ENCODE peak calls at places on chromosome 12, in five cellular contexts. One of them, this sample, is unnamed.

GRCh38 chr12:69936214-69936731 is 111.2 kb downstream of the MYRFL start:
- DNase-seq in iPS-NIHi11: peak
- DNase-seq in cardiac fibroblast: no peak
- DNase-seq in neural progenitor cell: no peak
- DNase-seq in NCI-H1105: no peak
- DNase-seq in this sample: no peak

GRCh38 chr12:236445-236844 is 22.5 kb upstream of the SLC6A12 start:
- DNase-seq in neural progenitor cell: no peak
- DNase-seq in NCI-H1105: no peak
- DNase-seq in cardiac fibroblast: no peak
- DNase-seq in iPS-NIHi11: no peak
- DNase-seq in this sample: no peak

GRCh38 chr12:31106101-31106803 is 32.6 kb downstream of the DDX11 start:
- DNase-seq in neural progenitor cell: no peak
- DNase-seq in cardiac fibroblast: no peak
- DNase-seq in iPS-NIHi11: no peak
- DNase-seq in NCI-H1105: peak
- DNase-seq in this sample: no peak

GRCh38 chr12:57522887-57523705 is 472 bp downstream of the MBD6 start:
- DNase-seq in cardiac fibroblast: peak
- DNase-seq in neural progenitor cell: no peak
- DNase-seq in iPS-NIHi11: peak
- DNase-seq in NCI-H1105: no peak
- DNase-seq in this sample: no peak

GRCh38 chr12:6363330-6364036 is 11.9 kb downstream of the SCNN1A start:
- DNase-seq in cardiac fibroblast: peak
- DNase-seq in iPS-NIHi11: peak
- DNase-seq in NCI-H1105: no peak
- DNase-seq in neural progenitor cell: peak
- DNase-seq in this sample: peak

GRCh38 chr12:55797068-55797467 is 20.5 kb downstream of the SARNP start:
- DNase-seq in NCI-H1105: no peak
- DNase-seq in cardiac fibroblast: peak
- DNase-seq in neural progenitor cell: peak
- DNase-seq in iPS-NIHi11: peak
- DNase-seq in this sample: peak

GRCh38 chr12:78530065-78530765 is 334.4 kb upstream of the SYT1 start:
- DNase-seq in NCI-H1105: no peak
- DNase-seq in cardiac fibroblast: peak
- DNase-seq in neural progenitor cell: peak
- DNase-seq in iPS-NIHi11: peak
- DNase-seq in this sample: no peak

GRCh38 chr12:105289114-105289904 is 41.2 kb upstream of the C12orf75 start:
- DNase-seq in NCI-H1105: no peak
- DNase-seq in neural progenitor cell: no peak
- DNase-seq in cardiac fibroblast: peak
- DNase-seq in iPS-NIHi11: no peak
- DNase-seq in this sample: no peak

GRCh38 chr12:46159239-46159901 is 109.5 kb downstream of the SLC38A1 start:
- DNase-seq in cardiac fibroblast: no peak
- DNase-seq in iPS-NIHi11: no peak
- DNase-seq in neural progenitor cell: no peak
- DNase-seq in NCI-H1105: no peak
- DNase-seq in this sample: no peak

GRCh38 chr12:48972213-48973021 is 882 bp upstream of the WNT10B start:
- DNase-seq in cardiac fibroblast: no peak
- DNase-seq in iPS-NIHi11: no peak
- DNase-seq in neural progenitor cell: no peak
- DNase-seq in NCI-H1105: no peak
- DNase-seq in this sample: no peak

GRCh38 chr12:31456562-31456961 is 130.6 kb upstream of the SINHCAF start:
- DNase-seq in neural progenitor cell: no peak
- DNase-seq in cardiac fibroblast: no peak
- DNase-seq in iPS-NIHi11: no peak
- DNase-seq in NCI-H1105: no peak
- DNase-seq in this sample: no peak

GRCh38 chr12:52045794-52046199 is 5.4 kb upstream of the NR4A1 start:
- DNase-seq in NCI-H1105: no peak
- DNase-seq in neural progenitor cell: no peak
- DNase-seq in cardiac fibroblast: no peak
- DNase-seq in iPS-NIHi11: no peak
- DNase-seq in this sample: no peak

GRCh38 chr12:106760184-106760531 is 14.3 kb upstream of the RIC8B start:
- DNase-seq in cardiac fibroblast: no peak
- DNase-seq in iPS-NIHi11: peak
- DNase-seq in NCI-H1105: no peak
- DNase-seq in neural progenitor cell: peak
- DNase-seq in this sample: no peak

GRCh38 chr12:80794506-80794905 is 77.8 kb downstream of the MYF5 start:
- DNase-seq in cardiac fibroblast: no peak
- DNase-seq in iPS-NIHi11: no peak
- DNase-seq in NCI-H1105: no peak
- DNase-seq in neural progenitor cell: peak
- DNase-seq in this sample: no peak

GRCh38 chr12:5568325-5568981 is 136.5 kb downstream of the NTF3 start:
- DNase-seq in neural progenitor cell: no peak
- DNase-seq in cardiac fibroblast: no peak
- DNase-seq in iPS-NIHi11: no peak
- DNase-seq in NCI-H1105: no peak
- DNase-seq in this sample: no peak

GRCh38 chr12:104524026-104524425 is 67.3 kb downstream of the CHST11 start:
- DNase-seq in NCI-H1105: peak
- DNase-seq in iPS-NIHi11: no peak
- DNase-seq in neural progenitor cell: no peak
- DNase-seq in cardiac fibroblast: no peak
- DNase-seq in this sample: peak

GRCh38 chr12:19799886-19800602 is 360.8 kb downstream of the AEBP2 start:
- DNase-seq in neural progenitor cell: no peak
- DNase-seq in cardiac fibroblast: peak
- DNase-seq in NCI-H1105: no peak
- DNase-seq in iPS-NIHi11: no peak
- DNase-seq in this sample: no peak

GRCh38 chr12:111673503-111673902 is 12.3 kb downstream of the BRAP start:
- DNase-seq in neural progenitor cell: no peak
- DNase-seq in NCI-H1105: no peak
- DNase-seq in cardiac fibroblast: peak
- DNase-seq in iPS-NIHi11: no peak
- DNase-seq in this sample: no peak

GRCh38 chr12:63966603-63966975 is 122.1 kb downstream of the SRGAP1 start:
- DNase-seq in NCI-H1105: no peak
- DNase-seq in neural progenitor cell: no peak
- DNase-seq in iPS-NIHi11: no peak
- DNase-seq in cardiac fibroblast: no peak
- DNase-seq in this sample: no peak

This sample was measured in cerebellum.